ENCODE peak calls at places on chromosomes 11 and 22, in four cellular contexts. T is right lobe of liver, D is neural crest cell, E is GM13977. H is an unnamed sample.
A peak's percentile ranks its signal among the peaks of the same experiment; 100 is the strongest.

GRCh38 chr11:38156495-38157146 is 1558.6 kb upstream of the RAG2 start:
- DNase-seq in T (no peak), D (no peak), E (no peak), H (no peak)

GRCh38 chr22:46060292-46061123 is 83.5 kb upstream of the WNT7B start:
- DNase-seq in T (no peak), D (no peak), E (no peak), H (no peak)

GRCh38 chr11:35178862-35179261 is 39.9 kb downstream of the CD44 start:
- DNase-seq in T (no peak), D (no peak), E (no peak), H (no peak)

GRCh38 chr22:22558972-22559603 is at the start of gene PRAME:
- DNase-seq in T (peak; percentile 49), D (peak; percentile 80), E (peak; percentile 81), H (peak; percentile 74)

GRCh38 chr11:84234462-84235202 is 948.5 kb upstream of the CCDC90B start:
- DNase-seq in T (no peak), D (no peak), E (no peak), H (no peak)

GRCh38 chr11:32819187-32819586 is 10.5 kb upstream of the PRRG4 start:
- DNase-seq in T (no peak), D (no peak), E (no peak), H (no peak)

GRCh38 chr11:123580557-123581275 is 73.7 kb downstream of the SCN3B start:
- DNase-seq in T (peak; percentile 73), D (peak; percentile 61), E (peak; percentile 90), H (peak; percentile 86)

GRCh38 chr22:38335077-38335476 is 17.8 kb upstream of the CSNK1E start:
- DNase-seq in T (no peak), D (no peak), E (no peak), H (no peak)

GRCh38 chr11:14655435-14655834 is 11.8 kb downstream of the PDE3B start:
- DNase-seq in T (no peak), D (no peak), E (no peak), H (no peak)

GRCh38 chr11:93536346-93536871 is 6.8 kb downstream of the SMCO4 start:
- DNase-seq in T (no peak), D (no peak), E (no peak), H (no peak)

GRCh38 chr11:26777276-26777939 is 55.5 kb upstream of the SLC5A12 start:
- DNase-seq in T (no peak), D (no peak), E (no peak), H (no peak)

GRCh38 chr11:350723-351255 is 18.5 kb upstream of the B4GALNT4 start:
- DNase-seq in T (no peak), D (no peak), E (no peak), H (no peak)

GRCh38 chr22:48627966-48628365 is 1199.7 kb downstream of the BRD1 start:
- DNase-seq in T (no peak), D (no peak), E (no peak), H (no peak)

GRCh38 chr11:121575250-121575962 is 122.6 kb upstream of the SORL1-AS1 start:
- DNase-seq in T (peak; percentile 93), D (no peak), E (no peak), H (no peak)

GRCh38 chr11:111302298-111302697 is 4.0 kb downstream of the POU2AF3 start:
- DNase-seq in T (no peak), D (no peak), E (no peak), H (no peak)

GRCh38 chr11:110000858-110001257 is 92.3 kb upstream of the ZC3H12C start:
- DNase-seq in T (no peak), D (no peak), E (no peak), H (no peak)

GRCh38 chr11:45885274-45885920 is at the start of gene MAPK8IP1:
- DNase-seq in T (peak; percentile 77), D (peak; percentile 62), E (peak; percentile 86), H (peak; percentile 78)

GRCh38 chr11:36452231-36452630 is 57.8 kb downstream of the TRAF6 start:
- DNase-seq in T (no peak), D (no peak), E (no peak), H (no peak)

GRCh38 chr11:2077061-2077802 is 62.0 kb downstream of the IGF2 start:
- DNase-seq in T (no peak), D (no peak), E (no peak), H (no peak)

GRCh38 chr11:63694518-63694917 is 13.2 kb downstream of the RTN3 start:
- DNase-seq in T (no peak), D (no peak), E (no peak), H (no peak)

GRCh38 chr11:126391286-126391954 is 35.9 kb downstream of the ST3GAL4 start:
- DNase-seq in T (no peak), D (no peak), E (no peak), H (no peak)

GRCh38 chr11:84419576-84419975 is 1133.4 kb upstream of the CCDC90B start:
- DNase-seq in T (no peak), D (no peak), E (no peak), H (no peak)

GRCh38 chr11:71565263-71565662 is at the start of gene KRTAP5-10:
- DNase-seq in T (no peak), D (no peak), E (no peak), H (no peak)

GRCh38 chr11:71562120-71562519 is 3.2 kb upstream of the KRTAP5-10 start:
- DNase-seq in T (no peak), D (no peak), E (no peak), H (no peak)

GRCh38 chr11:71566081-71566620 is 788 bp downstream of the KRTAP5-10 start:
- DNase-seq in T (no peak), D (no peak), E (no peak), H (no peak)

GRCh38 chr11:71564430-71564829 is 933 bp upstream of the KRTAP5-10 start:
- DNase-seq in T (no peak), D (no peak), E (no peak), H (no peak)

GRCh38 chr11:71563401-71563800 is 2.0 kb upstream of the KRTAP5-10 start:
- DNase-seq in T (peak; percentile 63), D (peak; percentile 25), E (peak; percentile 88), H (no peak)
- TF ChIP-seq CTCF in T (peak; percentile 55), D (peak; percentile 57), E (peak; percentile 80), H (no peak)

GRCh38 chr22:50606126-50606525 is 5.5 kb downstream of the MAPK8IP2 start:
- DNase-seq in T (no peak), D (no peak), E (peak; percentile 65), H (no peak)
- TF ChIP-seq CTCF in T (peak; percentile 39), D (no peak), E (peak; percentile 50), H (no peak)

DNA sequence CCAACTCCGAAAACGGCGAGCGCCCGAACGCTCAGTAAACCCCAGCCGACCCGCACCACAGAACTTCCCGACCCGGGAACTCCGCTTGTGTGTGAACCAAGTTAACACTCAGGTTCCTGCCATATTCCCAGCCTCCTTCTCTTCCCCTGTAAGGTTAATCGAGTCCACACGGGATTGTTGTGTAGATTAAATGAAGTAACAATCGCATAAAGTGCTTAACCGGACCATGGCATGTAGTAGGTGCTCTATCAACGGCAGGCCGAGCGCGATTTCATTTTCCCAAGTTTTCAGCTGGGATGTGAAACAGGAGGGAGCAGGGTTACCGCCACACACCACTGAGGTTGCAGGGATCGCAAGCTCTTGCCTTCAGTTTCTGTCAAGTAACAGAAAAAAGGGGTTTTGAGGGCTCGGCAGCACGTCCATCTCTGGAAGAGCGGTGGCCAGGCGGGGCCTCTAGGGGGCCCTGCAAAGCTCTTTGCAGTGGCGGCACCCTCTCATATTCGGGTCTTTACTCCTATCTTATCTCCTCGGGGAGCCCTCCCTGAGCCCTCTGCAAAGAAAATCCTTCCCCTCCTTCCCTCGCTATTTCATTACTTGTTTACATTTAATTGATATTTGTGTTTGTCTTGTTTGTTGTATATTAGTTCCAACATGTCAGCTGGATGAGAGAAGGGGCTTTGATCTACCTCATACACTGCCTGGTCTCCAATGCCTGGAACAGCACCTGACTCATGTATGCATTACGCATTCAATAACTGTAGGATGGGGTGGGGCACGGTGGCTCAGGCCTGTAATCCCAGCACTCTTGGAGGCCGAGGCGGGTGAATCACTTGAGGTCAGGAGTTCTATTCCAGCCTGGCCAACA is 792 bp upstream of the PLEKHA7 start:
- DNase-seq in T (peak; percentile 42), D (peak; percentile 23), E (peak; percentile 75), H (peak; percentile 36)
- TF ChIP-seq CTCF in T (peak; percentile 29), D (peak; percentile 72), E (peak; percentile 52), H (peak; percentile 34)

DNA sequence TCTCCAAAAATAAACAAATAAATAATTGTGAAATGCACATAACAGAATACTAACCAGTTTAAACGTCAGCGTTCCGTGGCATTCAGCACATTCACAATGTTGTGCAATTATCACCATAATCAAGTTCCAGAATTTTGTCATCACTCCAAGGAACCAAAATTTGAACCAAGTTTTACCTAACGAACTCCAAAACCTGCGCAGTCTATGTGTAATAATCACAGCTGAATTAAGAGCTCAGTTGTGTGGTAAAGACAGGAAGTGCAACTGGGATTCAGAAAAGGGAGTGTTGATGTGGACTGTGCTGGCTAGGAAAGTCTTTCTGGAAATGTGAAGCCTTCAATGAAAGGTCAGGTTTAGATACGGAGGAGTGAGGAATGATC is 5.4 kb upstream of the MCAM start:
- DNase-seq in T (no peak), D (no peak), E (no peak), H (no peak)
- TF ChIP-seq CTCF in T (no peak), D (no peak), E (no peak), H (no peak)

GRCh38 chr11:11155962-11156815 is 196.9 kb downstream of the CSNK2A3 start:
- DNase-seq in T (no peak), D (peak; percentile 36), E (peak; percentile 57), H (peak; percentile 45)
- TF ChIP-seq CTCF in T (peak; percentile 15), D (peak; percentile 62), E (peak; percentile 55), H (peak; percentile 81)

H was measured in glutamatergic neuron.